ENCODE peak calls at places on chromosomes 12 and 14, in eight cellular contexts. One of them, this sample, is unnamed.

GRCh38 chr12:79925492-79925891 is 9.4 kb downstream of the PPP1R12A start:
- DNase-seq in GM18507: no peak
- DNase-seq in NCI-H446: no peak
- DNase-seq in EH: peak
- DNase-seq in NCI-H187 treated with DMSO at 0.1 percent for 48 hours: no peak
- DNase-seq in DND-41: no peak
- DNase-seq in GM04504: no peak
- DNase-seq in ELF-1: no peak
- DNase-seq in this sample: no peak

GRCh38 chr12:113766880-113767878 is 198.9 kb downstream of the RBM19 start:
- DNase-seq in GM18507: no peak
- DNase-seq in NCI-H446: no peak
- DNase-seq in EH: peak
- DNase-seq in NCI-H187 treated with DMSO at 0.1 percent for 48 hours: no peak
- DNase-seq in DND-41: no peak
- DNase-seq in GM04504: peak
- DNase-seq in ELF-1: peak
- DNase-seq in this sample: no peak

GRCh38 chr12:91704446-91704845 is 441.2 kb downstream of the BTG1 start:
- DNase-seq in GM18507: no peak
- DNase-seq in NCI-H446: peak
- DNase-seq in EH: peak
- DNase-seq in NCI-H187 treated with DMSO at 0.1 percent for 48 hours: no peak
- DNase-seq in DND-41: no peak
- DNase-seq in GM04504: no peak
- DNase-seq in ELF-1: no peak
- DNase-seq in this sample: no peak

GRCh38 chr14:21096438-21096837 is 2.0 kb downstream of the ZNF219 start:
- DNase-seq in GM18507: no peak
- DNase-seq in NCI-H446: no peak
- DNase-seq in EH: no peak
- DNase-seq in NCI-H187 treated with DMSO at 0.1 percent for 48 hours: no peak
- DNase-seq in DND-41: no peak
- DNase-seq in GM04504: no peak
- DNase-seq in ELF-1: no peak
- DNase-seq in this sample: no peak

GRCh38 chr14:68373847-68374582 is 418.9 kb downstream of the ZFP36L1 start:
- DNase-seq in GM18507: no peak
- DNase-seq in NCI-H446: no peak
- DNase-seq in EH: peak
- DNase-seq in NCI-H187 treated with DMSO at 0.1 percent for 48 hours: no peak
- DNase-seq in DND-41: no peak
- DNase-seq in GM04504: no peak
- DNase-seq in ELF-1: no peak
- DNase-seq in this sample: no peak

GRCh38 chr12:65269603-65270002 is 8.9 kb upstream of the MSRB3 start:
- DNase-seq in GM18507: no peak
- DNase-seq in NCI-H446: no peak
- DNase-seq in EH: peak
- DNase-seq in NCI-H187 treated with DMSO at 0.1 percent for 48 hours: no peak
- DNase-seq in DND-41: no peak
- DNase-seq in GM04504: no peak
- DNase-seq in ELF-1: no peak
- DNase-seq in this sample: no peak

GRCh38 chr12:66629138-66629880 is 49.6 kb downstream of the GRIP1 start:
- DNase-seq in GM18507: no peak
- DNase-seq in NCI-H446: no peak
- DNase-seq in EH: no peak
- DNase-seq in NCI-H187 treated with DMSO at 0.1 percent for 48 hours: no peak
- DNase-seq in DND-41: no peak
- DNase-seq in GM04504: no peak
- DNase-seq in ELF-1: no peak
- DNase-seq in this sample: no peak

GRCh38 chr12:85424581-85425348 is 144.7 kb downstream of the ALX1 start:
- DNase-seq in GM18507: no peak
- DNase-seq in NCI-H446: peak
- DNase-seq in EH: peak
- DNase-seq in NCI-H187 treated with DMSO at 0.1 percent for 48 hours: no peak
- DNase-seq in DND-41: peak
- DNase-seq in GM04504: no peak
- DNase-seq in ELF-1: no peak
- DNase-seq in this sample: no peak

GRCh38 chr12:57340104-57340503 is 89.1 kb upstream of the STAC3 start:
- DNase-seq in GM18507: no peak
- DNase-seq in NCI-H446: no peak
- DNase-seq in EH: peak
- DNase-seq in NCI-H187 treated with DMSO at 0.1 percent for 48 hours: no peak
- DNase-seq in DND-41: no peak
- DNase-seq in GM04504: peak
- DNase-seq in ELF-1: no peak
- DNase-seq in this sample: no peak

GRCh38 chr12:75878382-75878720 is 153.2 kb downstream of the PHLDA1 start:
- DNase-seq in GM18507: no peak
- DNase-seq in NCI-H446: no peak
- DNase-seq in EH: no peak
- DNase-seq in NCI-H187 treated with DMSO at 0.1 percent for 48 hours: no peak
- DNase-seq in DND-41: no peak
- DNase-seq in GM04504: no peak
- DNase-seq in ELF-1: no peak
- DNase-seq in this sample: no peak

GRCh38 chr12:131473261-131473660 is 237.6 kb upstream of the SFSWAP start:
- DNase-seq in GM18507: no peak
- DNase-seq in NCI-H446: no peak
- DNase-seq in EH: no peak
- DNase-seq in NCI-H187 treated with DMSO at 0.1 percent for 48 hours: no peak
- DNase-seq in DND-41: no peak
- DNase-seq in GM04504: no peak
- DNase-seq in ELF-1: no peak
- DNase-seq in this sample: no peak

GRCh38 chr12:123963829-123964228 is 8.8 kb downstream of the CCDC92 start:
- DNase-seq in GM18507: no peak
- DNase-seq in NCI-H446: no peak
- DNase-seq in EH: no peak
- DNase-seq in NCI-H187 treated with DMSO at 0.1 percent for 48 hours: no peak
- DNase-seq in DND-41: no peak
- DNase-seq in GM04504: no peak
- DNase-seq in ELF-1: no peak
- DNase-seq in this sample: no peak

GRCh38 chr12:114339626-114340025 is 66.3 kb downstream of the TBX5 start:
- DNase-seq in GM18507: no peak
- DNase-seq in NCI-H446: no peak
- DNase-seq in EH: peak
- DNase-seq in NCI-H187 treated with DMSO at 0.1 percent for 48 hours: no peak
- DNase-seq in DND-41: no peak
- DNase-seq in GM04504: peak
- DNase-seq in ELF-1: no peak
- DNase-seq in this sample: no peak

GRCh38 chr14:74425525-74426201 is 347 bp downstream of the SYNDIG1L start:
- DNase-seq in GM18507: peak
- DNase-seq in NCI-H446: no peak
- DNase-seq in EH: peak
- DNase-seq in NCI-H187 treated with DMSO at 0.1 percent for 48 hours: no peak
- DNase-seq in DND-41: no peak
- DNase-seq in GM04504: no peak
- DNase-seq in ELF-1: peak
- DNase-seq in this sample: peak

GRCh38 chr12:31999692-32000091 is 40.5 kb downstream of the RESF1 start:
- DNase-seq in GM18507: no peak
- DNase-seq in NCI-H446: no peak
- DNase-seq in EH: peak
- DNase-seq in NCI-H187 treated with DMSO at 0.1 percent for 48 hours: no peak
- DNase-seq in DND-41: no peak
- DNase-seq in GM04504: no peak
- DNase-seq in ELF-1: no peak
- DNase-seq in this sample: no peak

GRCh38 chr12:3658327-3659163 is 94.4 kb downstream of the CRACR2A start:
- DNase-seq in GM18507: no peak
- DNase-seq in NCI-H446: peak
- DNase-seq in EH: peak
- DNase-seq in NCI-H187 treated with DMSO at 0.1 percent for 48 hours: no peak
- DNase-seq in DND-41: peak
- DNase-seq in GM04504: no peak
- DNase-seq in ELF-1: no peak
- DNase-seq in this sample: no peak

GRCh38 chr14:53231166-53231565 is 78.0 kb upstream of the DDHD1 start:
- DNase-seq in GM18507: no peak
- DNase-seq in NCI-H446: no peak
- DNase-seq in EH: no peak
- DNase-seq in NCI-H187 treated with DMSO at 0.1 percent for 48 hours: no peak
- DNase-seq in DND-41: no peak
- DNase-seq in GM04504: no peak
- DNase-seq in ELF-1: no peak
- DNase-seq in this sample: no peak

GRCh38 chr14:22847661-22848341 is 11.4 kb downstream of the MMP14 start:
- DNase-seq in GM18507: no peak
- DNase-seq in NCI-H446: no peak
- DNase-seq in EH: peak
- DNase-seq in NCI-H187 treated with DMSO at 0.1 percent for 48 hours: no peak
- DNase-seq in DND-41: no peak
- DNase-seq in GM04504: no peak
- DNase-seq in ELF-1: no peak
- DNase-seq in this sample: no peak

GRCh38 chr12:109870648-109871047 is 9.7 kb downstream of the GLTP start:
- DNase-seq in GM18507: no peak
- DNase-seq in NCI-H446: no peak
- DNase-seq in EH: peak
- DNase-seq in NCI-H187 treated with DMSO at 0.1 percent for 48 hours: no peak
- DNase-seq in DND-41: no peak
- DNase-seq in GM04504: no peak
- DNase-seq in ELF-1: no peak
- DNase-seq in this sample: no peak

GRCh38 chr14:91374897-91375747 is 42.5 kb downstream of the CCDC88C start:
- DNase-seq in GM18507: no peak
- DNase-seq in NCI-H446: peak
- DNase-seq in EH: no peak
- DNase-seq in NCI-H187 treated with DMSO at 0.1 percent for 48 hours: peak
- DNase-seq in DND-41: peak
- DNase-seq in GM04504: no peak
- DNase-seq in ELF-1: peak
- DNase-seq in this sample: no peak

GRCh38 chr12:49121047-49121696 is 10.0 kb downstream of the TUBA1B start:
- DNase-seq in GM18507: no peak
- DNase-seq in NCI-H446: peak
- DNase-seq in EH: peak
- DNase-seq in NCI-H187 treated with DMSO at 0.1 percent for 48 hours: no peak
- DNase-seq in DND-41: no peak
- DNase-seq in GM04504: peak
- DNase-seq in ELF-1: peak
- DNase-seq in this sample: no peak

GRCh38 chr12:120861074-120861795 is 42.9 kb downstream of the SPPL3 start:
- DNase-seq in GM18507: no peak
- DNase-seq in NCI-H446: no peak
- DNase-seq in EH: no peak
- DNase-seq in NCI-H187 treated with DMSO at 0.1 percent for 48 hours: no peak
- DNase-seq in DND-41: no peak
- DNase-seq in GM04504: no peak
- DNase-seq in ELF-1: no peak
- DNase-seq in this sample: no peak

GRCh38 chr14:60505448-60505847 is 3.5 kb upstream of the SIX6 start:
- DNase-seq in GM18507: no peak
- DNase-seq in NCI-H446: no peak
- DNase-seq in EH: no peak
- DNase-seq in NCI-H187 treated with DMSO at 0.1 percent for 48 hours: no peak
- DNase-seq in DND-41: no peak
- DNase-seq in GM04504: no peak
- DNase-seq in ELF-1: no peak
- DNase-seq in this sample: no peak